ENCODE peak calls at places on chromosomes 5 and 9, in ten cellular contexts. A, L, E, J, C, U, K, B, G and N are unnamed samples.

GRCh38 chr5:116320486-116320885 is 235.7 kb downstream of the COMMD10 start:
- DNase-seq in B (no peak), C (no peak), U (peak), E (no peak), K (no peak), J (no peak), G (no peak), L (no peak), A (no peak), N (no peak)

GRCh38 chr5:6837519-6838110 is 124.4 kb downstream of the TENT4A start:
- DNase-seq in K (no peak), L (peak), G (no peak), U (no peak), C (no peak), J (peak), E (no peak), B (no peak), A (no peak), N (peak)

GRCh38 chr9:34010979-34011378 is 37.7 kb downstream of the UBAP2 start:
- DNase-seq in L (no peak), G (no peak), E (no peak), B (no peak), K (no peak), A (no peak), J (no peak), C (peak), U (no peak), N (peak)

GRCh38 chr9:19373527-19373926 is 6.5 kb downstream of the RPS6 start:
- DNase-seq in E (no peak), C (no peak), K (no peak), A (no peak), B (no peak), U (no peak), J (no peak), G (no peak), L (no peak), N (no peak)

GRCh38 chr5:56155992-56156584 is 77.0 kb downstream of the ANKRD55 start:
- DNase-seq in B (no peak), K (peak), A (no peak), J (no peak), C (no peak), G (no peak), U (no peak), L (no peak), E (no peak), N (peak)

GRCh38 chr5:61817472-61818326 is 485.6 kb downstream of the ZSWIM6 start:
- DNase-seq in E (no peak), L (no peak), U (peak), J (peak), A (peak), B (no peak), C (peak), K (peak), G (no peak), N (no peak)

GRCh38 chr5:74266132-74266531 is 374.4 kb downstream of the ENC1 start:
- DNase-seq in C (no peak), U (no peak), E (no peak), K (no peak), J (no peak), B (no peak), L (no peak), A (no peak), G (no peak), N (no peak)

GRCh38 chr9:127953768-127954505 is 16.3 kb upstream of the DPM2 start:
- DNase-seq in K (no peak), J (no peak), A (no peak), L (no peak), C (no peak), B (no peak), E (no peak), U (no peak), G (no peak), N (no peak)

GRCh38 chr5:131952286-131952857 is 6.9 kb upstream of the MEIKIN start:
- DNase-seq in B (no peak), G (peak), A (no peak), L (no peak), C (peak), J (no peak), K (no peak), E (no peak), U (peak), N (no peak)

GRCh38 chr5:22889714-22890113 is 36.6 kb upstream of the CDH12 start:
- DNase-seq in B (peak), U (no peak), A (no peak), K (no peak), C (peak), E (no peak), L (no peak), G (no peak), J (no peak), N (no peak)

GRCh38 chr9:102428305-102428704 is 566.8 kb upstream of the CYLC2 start:
- DNase-seq in K (no peak), G (no peak), E (no peak), U (no peak), J (no peak), A (no peak), C (no peak), L (no peak), B (no peak), N (no peak)

GRCh38 chr5:95857185-95857945 is 34.8 kb upstream of the GLRX start:
- DNase-seq in C (no peak), B (no peak), E (no peak), G (no peak), A (peak), J (no peak), U (peak), L (no peak), K (no peak), N (no peak)

GRCh38 chr9:88303785-88304495 is 84.3 kb upstream of the SPIN1 start:
- DNase-seq in L (peak), E (no peak), G (no peak), A (no peak), C (peak), U (peak), J (peak), B (no peak), K (peak), N (peak)

GRCh38 chr9:9912459-9912858 is 700.3 kb downstream of the PTPRD start:
- DNase-seq in U (no peak), G (peak), K (no peak), B (no peak), A (no peak), L (no peak), E (no peak), J (no peak), C (peak), N (no peak)

GRCh38 chr5:107104774-107105050 is 566.0 kb downstream of the EFNA5 start:
- DNase-seq in L (no peak), U (no peak), K (no peak), B (no peak), J (no peak), C (peak), G (no peak), E (no peak), A (no peak), N (peak)

GRCh38 chr9:37117956-37118355 is 2.4 kb upstream of the ZCCHC7 start:
- DNase-seq in E (no peak), B (no peak), C (no peak), G (no peak), A (no peak), U (no peak), J (no peak), L (no peak), K (no peak), N (no peak)

GRCh38 chr5:56561-57290 is 35.2 kb upstream of the PLEKHG4B start:
- DNase-seq in L (no peak), B (peak), G (no peak), E (no peak), K (no peak), U (peak), J (peak), C (peak), A (no peak), N (peak)

GRCh38 chr5:140796718-140797095 is 2.1 kb downstream of the PCDHA2 start:
- DNase-seq in K (no peak), J (no peak), C (no peak), U (no peak), L (no peak), B (no peak), E (no peak), A (no peak), G (no peak), N (no peak)

GRCh38 chr9:32180597-32180996 is 203.8 kb upstream of the ACO1 start:
- DNase-seq in J (no peak), L (no peak), U (no peak), C (no peak), E (no peak), G (no peak), B (no peak), K (no peak), A (no peak), N (no peak)

GRCh38 chr9:126514037-126514821 is 99.5 kb upstream of the LMX1B start:
- DNase-seq in L (peak), U (no peak), A (no peak), G (peak), J (peak), B (no peak), K (peak), E (peak), C (peak), N (no peak)

GRCh38 chr9:17005085-17005484 is 129.8 kb upstream of the CNTLN start:
- DNase-seq in U (peak), J (peak), A (peak), B (no peak), C (peak), E (no peak), L (no peak), G (peak), K (no peak), N (no peak)

GRCh38 chr5:125412051-125412560 is 665.7 kb upstream of the ZNF608 start:
- DNase-seq in J (no peak), A (no peak), E (no peak), B (no peak), U (peak), G (no peak), L (no peak), C (peak), K (peak), N (peak)

GRCh38 chr5:6829150-6829784 is 116.0 kb downstream of the TENT4A start:
- DNase-seq in E (no peak), A (no peak), U (no peak), G (no peak), K (peak), J (peak), C (peak), B (no peak), L (no peak), N (peak)

GRCh38 chr9:70563437-70564204 is 149.2 kb upstream of the KLF9 start:
- DNase-seq in K (peak), B (no peak), A (no peak), J (peak), L (peak), U (peak), E (peak), C (peak), G (no peak), N (peak)

GRCh38 chr9:87285183-87285582 is 212.5 kb upstream of the DAPK1 start:
- DNase-seq in C (no peak), K (no peak), E (no peak), U (no peak), L (no peak), J (no peak), A (no peak), B (no peak), G (no peak), N (no peak)